ENCODE peak calls at places on chromosomes 16 and 17, in four cellular contexts. G is posterior cingulate gyrus, M is A172, C is cardiac fibroblast. J is an unnamed sample.
A peak's percentile ranks its signal among the peaks of the same experiment; 100 is the strongest.

GRCh38 chr16:78142784-78143183 is 43.3 kb downstream of the WWOX start:
- DNase-seq in C (peak; percentile 71), G (no peak), M (no peak), J (no peak)

GRCh38 chr16:67673712-67674580 is 7.3 kb downstream of the C16orf86 start:
- DNase-seq in C (peak; percentile 39), G (no peak), M (no peak), J (no peak)

GRCh38 chr16:29675811-29676643 is 3.0 kb upstream of the QPRT start:
- DNase-seq in G (no peak), M (no peak), C (peak; percentile 40), J (no peak)

GRCh38 chr17:72432143-72432604 is 311.4 kb downstream of the SOX9 start:
- DNase-seq in G (no peak), M (no peak), C (no peak), J (no peak)

GRCh38 chr17:81510798-81511549 is 1.6 kb downstream of the ACTG1 start:
- DNase-seq in M (no peak), C (no peak), G (no peak), J (peak; percentile 23)

GRCh38 chr16:66198641-66199040 is 167.8 kb upstream of the CDH5 start:
- DNase-seq in G (no peak), C (peak; percentile 4), M (no peak), J (no peak)

GRCh38 chr17:43740541-43740940 is 18.1 kb downstream of the SOST start:
- DNase-seq in M (peak; percentile 55), G (no peak), C (peak; percentile 77), J (no peak)

GRCh38 chr16:67327774-67328173 is 1.2 kb downstream of the LRRC36 start:
- DNase-seq in G (no peak), C (no peak), M (no peak), J (no peak)

GRCh38 chr17:49074851-49075540 is 57.6 kb upstream of the B4GALNT2 start:
- DNase-seq in C (no peak), M (no peak), G (no peak), J (no peak)

GRCh38 chr17:72338847-72339790 is 218.3 kb downstream of the SOX9 start:
- DNase-seq in C (peak; percentile 94), G (no peak), M (peak; percentile 99), J (no peak)

GRCh38 chr16:23416816-23417215 is 36.2 kb downstream of the COG7 start:
- DNase-seq in M (no peak), C (no peak), G (no peak), J (no peak)

GRCh38 chr17:31085563-31085962 is 9.2 kb upstream of the NF1 start:
- DNase-seq in C (peak; percentile 75), G (no peak), M (no peak), J (no peak)

GRCh38 chr17:32350662-32351418 is 883 bp downstream of the ZNF207 start:
- DNase-seq in M (peak; percentile 67), C (peak; percentile 80), G (no peak), J (peak; percentile 43)

GRCh38 chr17:40448213-40448638 is 5.0 kb downstream of the IGFBP4 start:
- DNase-seq in C (peak; percentile 34), G (no peak), M (no peak), J (no peak)

GRCh38 chr16:75238853-75239371 is 12.5 kb downstream of the BCAR1 start:
- DNase-seq in M (peak; percentile 71), G (peak; percentile 59), C (no peak), J (no peak)

GRCh38 chr16:50599494-50599893 is 51.3 kb downstream of the NKD1 start:
- DNase-seq in C (no peak), G (no peak), M (no peak), J (no peak)

GRCh38 chr16:15856901-15857778 is at the start of gene MYH11:
- DNase-seq in G (no peak), C (peak; percentile 14), M (no peak), J (no peak)

GRCh38 chr17:30363715-30364202 is 15.0 kb upstream of the CPD start:
- DNase-seq in C (peak; percentile 85), G (no peak), M (peak; percentile 50), J (peak; percentile 55)

GRCh38 chr17:51441431-51441830 is 181.1 kb downstream of the UTP18 start:
- DNase-seq in C (no peak), M (no peak), G (no peak), J (no peak)

GRCh38 chr17:33284022-33284421 is 9.1 kb downstream of the ASIC2 start:
- DNase-seq in G (no peak), C (peak; percentile 86), M (peak; percentile 45), J (no peak)

GRCh38 chr16:21702259-21702658 is 38.5 kb downstream of the OTOA start:
- DNase-seq in G (no peak), C (no peak), M (no peak), J (no peak)

GRCh38 chr16:88905563-88905962 is 39.1 kb upstream of the PABPN1L start:
- DNase-seq in C (no peak), G (no peak), M (no peak), J (no peak)

GRCh38 chr17:288802-289356 is 63.7 kb downstream of the RPH3AL start:
- DNase-seq in C (no peak), G (no peak), M (no peak), J (no peak)

GRCh38 chr16:24544640-24545039 is 5.3 kb downstream of the RBBP6 start:
- DNase-seq in G (no peak), M (no peak), C (peak; percentile 40), J (no peak)

GRCh38 chr17:35299108-35299507 is 56.2 kb downstream of the SLFN5 start:
- DNase-seq in G (no peak), C (no peak), M (no peak), J (no peak)

GRCh38 chr17:49976163-49976827 is 7.3 kb downstream of the DLX4 start:
- DNase-seq in G (no peak), C (no peak), M (peak; percentile 72), J (no peak)